ENCODE peak calls at places on chromosomes 3 and 15, in nine cellular contexts. I is MM.1S, X is right atrium auricular region, J is psoas muscle, Z is WTC11, V is AG09309, A is uterus, L is neural crest cell, C is neural progenitor cell. H is an unnamed sample.

GRCh38 chr3:14537590-14538450 is 2.3 kb downstream of the GRIP2 start:
- DNase-seq in I (no peak), X (no peak), J (peak), Z (no peak), V (no peak), A (no peak), L (peak), C (no peak), H (no peak)

GRCh38 chr3:69182588-69183299 is 60.3 kb upstream of the LMOD3 start:
- DNase-seq in I (no peak), X (no peak), J (no peak), Z (no peak), V (peak), A (no peak), L (no peak), C (no peak), H (no peak)

GRCh38 chr3:155080692-155081091 is 573 bp downstream of the MME start:
- DNase-seq in I (peak), X (no peak), J (no peak), Z (no peak), V (no peak), A (no peak), L (no peak), C (no peak), H (no peak)

GRCh38 chr3:12486916-12487315 is 2.6 kb downstream of the TSEN2 start:
- DNase-seq in I (no peak), X (no peak), J (no peak), Z (no peak), V (no peak), A (no peak), L (no peak), C (no peak), H (no peak)

GRCh38 chr3:151203053-151203420 is at the start of gene GPR171:
- DNase-seq in I (peak), X (no peak), J (no peak), Z (no peak), V (no peak), A (no peak), L (no peak), C (no peak), H (peak)

GRCh38 chr3:71172951-71173350 is 410.6 kb downstream of the FOXP1 start:
- DNase-seq in I (no peak), X (no peak), J (no peak), Z (no peak), V (peak), A (no peak), L (no peak), C (no peak), H (no peak)

GRCh38 chr15:84859143-84859542 is 25.3 kb upstream of the SLC28A1 start:
- DNase-seq in I (no peak), X (no peak), J (no peak), Z (no peak), V (no peak), A (no peak), L (no peak), C (no peak), H (no peak)

GRCh38 chr3:37295925-37296324 is 121.5 kb upstream of the LRRFIP2 start:
- DNase-seq in I (no peak), X (no peak), J (no peak), Z (no peak), V (no peak), A (no peak), L (no peak), C (no peak), H (no peak)

GRCh38 chr3:197456271-197457091 is 99.3 kb downstream of the BDH1 start:
- DNase-seq in I (peak), X (peak), J (peak), Z (peak), V (peak), A (peak), L (peak), C (peak), H (peak)
- TF ChIP-seq CTCF in I (no peak), X (no peak), J (no peak), Z (no peak), V (no peak), A (no peak), L (no peak), C (no peak), H (no peak)

GRCh38 chr3:85110393-85110792 is 151.6 kb downstream of the CADM2 start:
- DNase-seq in I (no peak), X (no peak), J (no peak), Z (no peak), V (no peak), A (no peak), L (no peak), C (no peak), H (no peak)
- TF ChIP-seq CTCF in I (no peak), X (no peak), J (no peak), Z (no peak), V (no peak), A (no peak), L (no peak), C (no peak), H (no peak)

DNA sequence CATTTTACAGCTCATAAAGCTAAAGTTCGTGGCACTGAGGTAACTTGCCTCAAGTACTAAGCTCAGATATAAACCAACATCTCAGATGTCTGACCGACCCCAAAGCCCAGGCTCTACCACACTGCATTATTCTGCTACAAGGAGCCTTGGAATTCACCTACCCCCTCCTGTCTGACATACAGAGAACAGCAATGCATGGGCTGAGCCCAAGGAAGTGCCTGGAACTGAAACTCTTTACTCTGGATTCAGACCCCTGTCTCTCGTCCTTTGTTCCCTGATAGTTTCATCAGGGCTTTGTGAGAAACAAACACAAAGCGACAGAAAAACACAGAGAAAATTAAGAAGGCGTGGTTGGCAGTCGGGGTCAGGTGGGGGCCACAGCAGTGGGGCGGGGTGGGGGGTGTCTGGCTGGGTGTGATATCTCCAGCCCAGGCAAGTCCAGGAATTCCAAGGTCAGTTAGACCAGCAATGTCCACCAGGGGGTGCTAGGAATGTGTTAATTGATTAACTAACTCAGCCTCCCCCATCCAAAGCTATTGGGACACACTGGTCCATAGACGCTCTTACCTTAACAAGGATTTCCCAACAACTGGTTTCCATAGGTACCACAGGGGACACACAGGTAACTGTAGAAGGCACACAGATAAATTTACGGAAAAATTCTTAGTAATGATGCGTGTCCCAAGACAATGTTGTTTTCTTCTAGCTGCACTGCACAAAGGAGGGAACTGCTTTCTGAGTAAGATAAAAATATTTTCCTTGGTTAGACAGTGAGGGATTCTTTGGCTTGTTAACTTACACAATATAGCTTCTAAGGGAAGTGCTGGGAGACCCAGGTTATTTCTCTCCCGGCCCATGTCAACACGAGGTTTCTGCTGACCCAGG is 18.8 kb upstream of the SSUH2 start:
- DNase-seq in I (peak), X (no peak), J (peak), Z (peak), V (peak), A (no peak), L (peak), C (peak), H (peak)
- TF ChIP-seq CTCF in I (peak), X (peak), J (peak), Z (peak), V (peak), A (peak), L (peak), C (peak), H (peak)

DNA sequence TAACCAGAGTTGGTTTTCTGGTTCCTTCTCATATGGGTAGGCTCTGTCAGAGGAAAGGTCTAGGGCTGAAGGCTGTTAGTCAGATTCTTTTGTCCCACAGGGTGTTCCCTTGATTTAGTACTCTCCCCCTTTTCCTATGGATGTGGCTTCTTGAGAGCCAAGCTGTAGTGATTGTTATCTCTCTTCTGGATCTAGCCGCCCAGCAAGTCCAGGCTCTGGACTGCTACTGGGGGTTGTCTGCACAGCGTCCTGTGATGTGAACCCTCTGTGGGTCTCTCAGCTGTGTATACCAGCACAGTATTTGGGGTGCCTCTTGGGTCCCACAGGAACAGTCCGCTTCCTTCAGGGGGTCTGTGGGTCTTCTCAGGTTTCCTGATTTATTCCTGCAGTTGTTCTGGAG is 70.8 kb downstream of the PPP2R3A start:
- DNase-seq in I (no peak), X (no peak), J (no peak), Z (no peak), V (no peak), A (no peak), L (no peak), C (no peak), H (no peak)
- TF ChIP-seq CTCF in I (no peak), X (no peak), J (no peak), Z (no peak), V (no peak), A (no peak), L (no peak), C (no peak), H (no peak)

GRCh38 chr3:176208915-176209314 is 988.4 kb downstream of the TBL1XR1 start:
- DNase-seq in I (no peak), X (no peak), J (no peak), Z (no peak), V (no peak), A (no peak), L (no peak), C (no peak), H (no peak)
- TF ChIP-seq CTCF in I (no peak), X (no peak), J (no peak), Z (no peak), V (no peak), A (no peak), L (no peak), C (no peak), H (no peak)